ENCODE peak calls at places on chromosomes 4 and X, in six cellular contexts. J is WTC11, A is GM12878, H is K562, W is HCT116, T is H1. F is an unnamed sample.

GRCh38 chr4:53558061-53558801 is 33.1 kb downstream of the LNX1 start:
- DNase-seq in J (no peak), A (no peak), H (no peak), W (no peak), T (no peak), F (no peak)

GRCh38 chr4:27123050-27123768 is 262.6 kb downstream of the STIM2 start:
- DNase-seq in J (peak), A (no peak), H (no peak), W (peak), T (peak), F (no peak)

GRCh38 chrX:7486502-7486901 is 338.5 kb upstream of the PUDP start:
- DNase-seq in J (no peak), A (no peak), H (no peak), W (no peak), T (no peak), F (no peak)

GRCh38 chr4:138310991-138311390 is 68.8 kb upstream of the SLC7A11 start:
- DNase-seq in J (no peak), A (no peak), H (no peak), W (no peak), T (no peak), F (no peak)

GRCh38 chrX:55006827-55007621 is 6.9 kb downstream of the APEX2 start:
- DNase-seq in J (no peak), A (no peak), H (no peak), W (no peak), T (no peak), F (no peak)

GRCh38 chr4:25635501-25635900 is 20.1 kb upstream of the SLC34A2 start:
- DNase-seq in J (no peak), A (no peak), H (no peak), W (peak), T (no peak), F (no peak)

GRCh38 chrX:2965965-2966364 is 36.8 kb upstream of the ARSD start:
- DNase-seq in J (no peak), A (no peak), H (no peak), W (no peak), T (no peak), F (no peak)

GRCh38 chr4:8165374-8165896 is 6.8 kb upstream of the ABLIM2 start:
- DNase-seq in J (no peak), A (no peak), H (no peak), W (no peak), T (no peak), F (no peak)

GRCh38 chr4:16916719-16917337 is 18.4 kb upstream of the LDB2 start:
- DNase-seq in J (peak), A (peak), H (peak), W (peak), T (peak), F (peak)

GRCh38 chr4:37867102-37867501 is 23.8 kb upstream of the TBC1D1 start:
- DNase-seq in J (no peak), A (no peak), H (no peak), W (no peak), T (no peak), F (no peak)

GRCh38 chr4:46386570-46386969 is 3.4 kb downstream of the GABRA2 start:
- DNase-seq in J (peak), A (no peak), H (peak), W (no peak), T (no peak), F (peak)

GRCh38 chrX:108221481-108221880 is 129.9 kb downstream of the ATG4A start:
- DNase-seq in J (no peak), A (no peak), H (no peak), W (no peak), T (no peak), F (no peak)

GRCh38 chr4:162075691-162076090 is 88.1 kb downstream of the FSTL5 start:
- DNase-seq in J (no peak), A (no peak), H (no peak), W (no peak), T (no peak), F (no peak)

GRCh38 chrX:108090474-108091265 is 672 bp downstream of the PSMD10 start:
- DNase-seq in J (no peak), A (no peak), H (peak), W (no peak), T (no peak), F (peak)

GRCh38 chr4:93384211-93384610 is 444.3 kb upstream of the ATOH1 start:
- DNase-seq in J (no peak), A (no peak), H (no peak), W (no peak), T (no peak), F (no peak)

GRCh38 chr4:103478729-103479128 is 241.1 kb downstream of the TACR3 start:
- DNase-seq in J (no peak), A (no peak), H (no peak), W (no peak), T (no peak), F (no peak)

GRCh38 chrX:112819013-112819635 is 21.5 kb downstream of the AMOT start:
- DNase-seq in J (no peak), A (no peak), H (no peak), W (no peak), T (no peak), F (no peak)

GRCh38 chrX:18149454-18149853 is 71.2 kb downstream of the BEND2 start:
- DNase-seq in J (no peak), A (no peak), H (no peak), W (no peak), T (no peak), F (peak)

GRCh38 chrX:18151661-18152060 is 69.0 kb downstream of the BEND2 start:
- DNase-seq in J (no peak), A (no peak), H (no peak), W (no peak), T (no peak), F (no peak)

GRCh38 chrX:18151157-18151556 is 69.5 kb downstream of the BEND2 start:
- DNase-seq in J (no peak), A (no peak), H (no peak), W (no peak), T (no peak), F (no peak)

GRCh38 chrX:18146009-18146408 is 74.7 kb downstream of the BEND2 start:
- DNase-seq in J (no peak), A (no peak), H (no peak), W (no peak), T (no peak), F (no peak)

DNA sequence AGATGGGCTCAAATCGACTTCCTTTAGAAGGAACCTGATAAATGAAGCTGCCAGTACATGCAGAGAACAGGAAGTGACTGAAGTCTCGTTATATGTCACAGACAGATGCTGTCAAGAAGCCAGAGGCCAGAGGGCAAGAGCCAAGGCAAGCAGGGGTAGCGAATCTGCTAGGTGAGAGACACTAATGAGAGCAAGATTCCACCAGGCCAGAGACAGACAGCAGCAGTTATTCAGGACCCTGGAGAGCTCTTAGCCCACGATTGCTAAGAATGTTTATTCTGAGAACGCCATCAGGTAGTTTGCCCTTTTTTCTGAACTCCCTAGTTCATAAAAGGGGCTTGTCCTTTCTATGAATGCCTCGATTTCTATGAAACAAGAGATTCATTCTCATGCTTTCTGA is 73.7 kb downstream of the BEND2 start:
- DNase-seq in J (peak), A (no peak), H (peak), W (no peak), T (no peak), F (peak)
- TF ChIP-seq ATF3 in J (no peak), A (no peak), H (no peak), W (no peak), T (no peak), F (no peak)

DNA sequence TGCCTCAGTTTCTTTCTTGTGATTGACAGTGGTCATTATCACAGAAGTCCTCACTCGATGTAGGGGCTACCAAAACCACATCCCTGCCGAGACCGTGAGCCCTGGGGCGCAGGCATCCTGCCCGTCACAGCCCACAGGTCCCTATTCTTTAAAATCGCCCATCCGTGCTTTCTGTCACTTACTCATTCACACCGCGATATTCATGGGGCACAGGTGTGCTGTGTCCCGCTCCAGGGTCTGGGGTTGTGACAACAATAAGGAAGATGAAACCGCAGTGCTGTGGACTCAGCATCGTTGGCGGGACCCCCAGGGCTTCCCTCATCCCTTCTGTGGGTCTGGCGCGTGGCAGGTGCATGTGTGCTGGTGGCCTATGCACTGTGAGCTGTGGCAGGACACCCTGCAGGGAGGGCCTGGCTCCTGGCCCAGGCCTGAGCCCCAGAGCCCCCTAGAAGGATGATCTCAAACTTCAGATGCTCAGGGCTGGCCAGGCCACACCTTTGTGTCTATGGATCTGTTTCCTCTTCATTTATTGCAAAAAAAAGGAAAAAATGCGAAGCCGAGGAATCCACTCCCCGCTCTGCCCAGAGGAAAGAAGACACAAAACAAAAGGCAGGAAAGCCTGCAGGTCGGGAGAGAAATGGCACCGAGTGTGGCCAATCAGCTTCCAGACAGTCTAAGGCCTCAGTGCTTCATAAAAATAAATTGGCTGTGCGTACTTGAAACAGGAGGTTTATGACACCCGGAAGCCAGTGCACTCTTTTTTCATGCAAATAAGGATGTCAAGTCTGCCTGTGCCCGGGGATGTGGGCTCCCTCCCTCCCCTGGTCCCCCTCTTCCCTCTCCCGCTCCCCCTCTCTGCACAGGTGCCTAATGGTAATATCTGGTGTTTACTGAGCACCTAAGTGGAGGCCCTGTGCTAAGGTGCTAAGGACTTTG is 109.5 kb upstream of the ADRA2C start:
- DNase-seq in J (no peak), A (no peak), H (no peak), W (no peak), T (no peak), F (no peak)
- TF ChIP-seq ATF3 in J (no peak), A (no peak), H (no peak), W (no peak), T (no peak), F (no peak)

GRCh38 chrX:38111196-38111595 is 104.8 kb downstream of the SYTL5 start:
- DNase-seq in J (no peak), A (no peak), H (no peak), W (no peak), T (no peak), F (no peak)
- TF ChIP-seq ATF3 in J (no peak), A (no peak), H (no peak), W (no peak), T (no peak), F (no peak)

GRCh38 chr4:56978750-56979303 is at the start of gene POLR2B:
- DNase-seq in J (peak), A (peak), H (peak), W (peak), T (peak), F (peak)

GRCh38 chr4:56979674-56980073 is 978 bp downstream of the POLR2B start:
- DNase-seq in J (no peak), A (no peak), H (peak), W (no peak), T (no peak), F (peak)

GRCh38 chr4:56977321-56978012 is at the start of gene NOA1:
- DNase-seq in J (peak), A (peak), H (peak), W (peak), T (peak), F (peak)

GRCh38 chr4:56976878-56977320 is 507 bp downstream of the NOA1 start:
- DNase-seq in J (peak), A (no peak), H (peak), W (peak), T (no peak), F (peak)

DNA sequence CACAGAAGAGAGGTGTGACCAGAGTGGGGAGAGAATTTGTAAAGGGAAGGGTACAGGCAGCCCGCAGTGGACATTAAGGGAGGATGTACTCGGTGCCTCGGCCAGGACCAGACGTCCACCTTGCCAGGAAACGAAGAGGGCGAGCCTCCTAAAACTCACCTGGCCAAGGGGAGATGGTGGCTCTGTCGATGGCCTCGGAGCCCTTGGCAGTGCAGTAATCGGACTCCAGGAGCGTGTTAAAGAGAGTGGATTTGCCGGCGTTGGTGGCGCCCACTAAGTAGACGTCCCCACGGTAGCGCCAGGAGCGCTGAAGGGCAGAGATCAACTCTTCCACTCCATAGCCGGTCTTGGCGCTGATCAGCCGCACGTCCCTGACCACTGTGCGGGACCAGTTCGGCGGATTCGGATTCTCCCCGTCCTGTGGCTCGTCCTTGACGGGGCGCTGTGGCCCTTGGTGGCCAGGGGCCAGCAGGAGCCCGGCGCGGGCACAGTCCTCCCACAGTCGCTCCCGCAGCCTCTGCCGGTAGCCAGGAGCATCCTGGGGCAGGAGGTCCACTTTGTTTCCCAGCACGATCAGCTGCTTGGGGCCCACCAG is 1.0 kb downstream of the NOA1 start:
- DNase-seq in J (no peak), A (no peak), H (peak), W (no peak), T (no peak), F (peak)
- TF ChIP-seq ATF3 in J (no peak), A (no peak), H (no peak), W (no peak), T (no peak), F (no peak)

DNA sequence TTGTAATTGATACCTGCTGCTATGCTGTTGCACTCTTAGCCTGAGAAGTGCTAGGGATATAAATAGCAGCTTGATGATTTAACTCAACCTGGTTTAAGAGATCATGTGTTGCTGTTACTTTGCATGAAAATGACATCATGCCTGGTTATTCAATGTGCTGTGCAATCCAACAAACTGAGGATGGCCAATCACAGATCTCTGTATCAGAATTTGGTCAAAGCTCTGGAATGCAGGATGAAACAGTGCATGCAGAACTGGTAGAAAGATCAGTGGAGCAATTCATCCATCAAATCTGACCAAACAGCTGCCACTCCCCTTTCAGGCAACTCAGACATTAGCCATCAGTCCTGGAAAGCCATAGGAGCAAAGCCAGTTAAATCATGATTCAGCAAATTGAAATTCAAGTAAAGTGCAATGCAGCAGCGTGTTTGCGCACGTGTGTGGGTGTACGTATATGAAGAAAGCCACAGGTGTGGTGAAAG is 160.3 kb upstream of the RASGEF1B start:
- DNase-seq in J (no peak), A (no peak), H (no peak), W (no peak), T (no peak), F (peak)
- TF ChIP-seq ATF3 in J (no peak), A (no peak), H (no peak), W (no peak), T (no peak), F (no peak)

GRCh38 chr4:6179362-6179761 is 21.0 kb downstream of the JAKMIP1 start:
- DNase-seq in J (no peak), A (no peak), H (no peak), W (no peak), T (no peak), F (no peak)
- TF ChIP-seq ATF3 in J (no peak), A (no peak), H (no peak), W (no peak), T (no peak), F (no peak)

GRCh38 chr4:2341261-2341841 is 77.1 kb downstream of the ZFYVE28 start:
- DNase-seq in J (no peak), A (no peak), H (no peak), W (no peak), T (no peak), F (no peak)

GRCh38 chr4:2341911-2342652 is 76.4 kb downstream of the ZFYVE28 start:
- DNase-seq in J (no peak), A (no peak), H (no peak), W (no peak), T (no peak), F (no peak)

GRCh38 chr4:2338754-2339457 is 77.0 kb upstream of the MXD4 start:
- DNase-seq in J (no peak), A (no peak), H (no peak), W (no peak), T (no peak), F (no peak)

GRCh38 chr4:2339458-2340271 is 77.8 kb upstream of the MXD4 start:
- DNase-seq in J (no peak), A (no peak), H (no peak), W (no peak), T (no peak), F (no peak)

DNA sequence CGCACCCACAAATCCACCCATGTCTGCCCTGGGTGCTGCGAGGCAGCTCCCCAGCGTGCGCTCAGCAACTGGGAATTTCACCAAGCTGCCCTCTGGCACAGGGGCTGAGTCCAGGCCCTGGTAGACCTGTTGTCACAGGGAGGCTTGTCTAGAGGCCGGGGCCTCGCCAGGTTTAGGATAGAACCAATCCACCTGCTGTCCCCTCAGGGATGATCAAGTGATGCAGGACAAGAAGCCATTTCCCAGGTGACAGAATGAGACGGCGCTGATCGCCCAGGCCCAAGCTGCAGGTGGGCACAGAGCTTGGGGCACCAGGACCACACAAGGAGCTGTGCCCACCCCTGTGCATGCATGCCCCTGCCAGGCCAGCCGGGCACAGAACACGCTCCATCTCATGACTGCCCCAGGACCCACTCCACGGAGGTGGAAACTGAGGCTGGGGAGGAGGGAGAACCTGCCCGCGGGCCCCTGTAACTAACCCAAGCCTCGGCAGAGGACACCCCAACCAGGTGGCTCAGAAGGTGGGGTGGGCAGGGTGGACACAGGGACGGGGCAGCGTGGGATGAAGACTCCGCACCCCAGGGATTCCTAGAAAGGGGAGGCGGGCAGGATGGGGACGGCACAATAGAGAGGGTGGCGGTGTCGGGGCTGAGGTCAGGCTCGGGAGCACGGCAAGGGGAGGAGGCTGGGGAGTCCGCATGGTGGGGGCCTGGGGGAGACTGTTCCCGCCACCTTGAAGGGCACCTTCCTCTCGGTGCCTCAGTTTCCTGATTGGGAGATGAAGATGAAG is 78.0 kb downstream of the ZFYVE28 start:
- DNase-seq in J (no peak), A (no peak), H (no peak), W (no peak), T (no peak), F (no peak)
- TF ChIP-seq ATF3 in J (no peak), A (no peak), H (no peak), W (no peak), T (no peak), F (no peak)

DNA sequence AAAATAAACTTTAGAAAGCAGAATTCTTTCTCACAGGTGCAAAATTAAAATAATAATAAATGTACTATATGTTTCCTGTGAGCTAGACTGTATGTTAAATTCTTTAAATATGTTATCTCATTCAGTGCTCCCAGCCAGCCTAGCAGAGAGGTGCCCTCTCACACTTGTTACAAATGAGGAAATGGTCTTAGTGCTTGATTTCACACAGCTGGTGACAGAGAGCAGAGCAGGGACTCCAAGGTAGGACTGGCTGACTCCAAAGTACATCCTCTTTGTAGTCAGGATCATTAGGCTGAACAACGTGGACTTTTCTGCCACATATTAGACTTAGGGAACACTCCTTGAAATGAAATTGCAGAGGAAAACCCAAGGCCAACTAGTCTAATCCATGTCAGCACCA is 72.0 kb upstream of the HHIP start:
- DNase-seq in J (no peak), A (no peak), H (no peak), W (no peak), T (no peak), F (no peak)
- TF ChIP-seq ATF3 in J (no peak), A (no peak), H (no peak), W (no peak), T (no peak), F (no peak)

DNA sequence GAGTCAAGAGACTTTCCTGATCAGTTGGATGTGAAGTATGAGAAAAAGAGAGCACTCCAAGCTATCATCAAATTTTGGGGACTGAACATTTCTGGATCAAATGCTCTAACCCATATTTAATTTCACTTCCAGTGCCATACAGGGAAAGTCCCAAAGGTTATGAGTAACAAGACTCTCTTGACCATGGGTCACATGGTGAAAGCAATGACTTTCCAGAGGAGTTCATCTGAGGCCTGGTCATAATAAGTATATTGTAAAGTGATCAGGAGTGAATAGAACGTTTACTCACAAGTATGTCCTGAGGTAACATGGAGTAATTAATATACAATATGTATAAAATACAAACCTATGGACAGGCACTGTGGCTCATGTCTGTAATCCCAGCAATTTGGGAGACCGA is 40.7 kb upstream of the ARMCX5 start:
- DNase-seq in J (no peak), A (no peak), H (no peak), W (no peak), T (no peak), F (no peak)
- TF ChIP-seq ATF3 in J (no peak), A (no peak), H (no peak), W (no peak), T (no peak), F (no peak)

GRCh38 chrX:153981771-153982533 is 9.4 kb downstream of the TMEM187 start:
- DNase-seq in J (no peak), A (no peak), H (no peak), W (no peak), T (no peak), F (no peak)
- TF ChIP-seq ATF3 in J (no peak), A (no peak), H (no peak), W (no peak), T (no peak), F (no peak)